ENCODE peak calls at places on chromosomes 11 and 22, in eight cellular contexts. One of them, this sample, is unnamed.
A peak's percentile ranks its signal among the peaks of the same experiment; 100 is the strongest.

GRCh38 chr11:20397281-20397680 is 9.8 kb downstream of the PRMT3 start:
- DNase-seq in DMS 273 treated with DMSO at 0.1 percent for 48 hours: peak; percentile 39
- DNase-seq in A549: peak; percentile 38
- DNase-seq in Daoy: peak; percentile 13
- DNase-seq in HT1080: peak; percentile 65
- DNase-seq in ureter: no peak
- DNase-seq in AG09309: peak; percentile 17
- DNase-seq in GM04504: peak; percentile 17
- DNase-seq in this sample: peak; percentile 33

GRCh38 chr22:31106651-31107205 is 640 bp downstream of the SELENOM start:
- DNase-seq in HT1080: no peak
- DNase-seq in A549: no peak
- DNase-seq in GM04504: peak; percentile 36
- DNase-seq in AG09309: no peak
- DNase-seq in Daoy: peak; percentile 2
- DNase-seq in ureter: no peak
- DNase-seq in DMS 273 treated with DMSO at 0.1 percent for 48 hours: no peak
- DNase-seq in this sample: no peak

GRCh38 chr11:12287374-12288211 is 89.8 kb upstream of the PARVA start:
- DNase-seq in HT1080: peak; percentile 97
- DNase-seq in AG09309: peak; percentile 91
- DNase-seq in ureter: peak; percentile 69
- DNase-seq in A549: peak; percentile 97
- DNase-seq in DMS 273 treated with DMSO at 0.1 percent for 48 hours: peak; percentile 58
- DNase-seq in Daoy: peak; percentile 96
- DNase-seq in GM04504: peak; percentile 94
- DNase-seq in this sample: no peak

GRCh38 chr22:25002241-25002985 is 49.9 kb downstream of the KIAA1671 start:
- DNase-seq in DMS 273 treated with DMSO at 0.1 percent for 48 hours: no peak
- DNase-seq in Daoy: no peak
- DNase-seq in GM04504: no peak
- DNase-seq in AG09309: no peak
- DNase-seq in A549: no peak
- DNase-seq in HT1080: peak; percentile 69
- DNase-seq in ureter: no peak
- DNase-seq in this sample: no peak

GRCh38 chr11:19714387-19715363 is 2.0 kb downstream of the NAV2 start:
- DNase-seq in HT1080: peak; percentile 58
- DNase-seq in GM04504: peak; percentile 24
- DNase-seq in DMS 273 treated with DMSO at 0.1 percent for 48 hours: no peak
- DNase-seq in Daoy: peak; percentile 78
- DNase-seq in A549: no peak
- DNase-seq in ureter: peak; percentile 61
- DNase-seq in AG09309: no peak
- DNase-seq in this sample: no peak

GRCh38 chr11:128506999-128507591 is 80.3 kb downstream of the ETS1 start:
- DNase-seq in ureter: peak; percentile 90
- DNase-seq in A549: peak; percentile 72
- DNase-seq in GM04504: peak; percentile 95
- DNase-seq in DMS 273 treated with DMSO at 0.1 percent for 48 hours: peak; percentile 24
- DNase-seq in HT1080: peak; percentile 95
- DNase-seq in AG09309: peak; percentile 95
- DNase-seq in Daoy: peak; percentile 92
- DNase-seq in this sample: no peak

GRCh38 chr11:102111787-102112653 is 1.8 kb downstream of the YAP1 start:
- DNase-seq in GM04504: peak; percentile 65
- DNase-seq in A549: peak; percentile 63
- DNase-seq in DMS 273 treated with DMSO at 0.1 percent for 48 hours: no peak
- DNase-seq in HT1080: peak; percentile 89
- DNase-seq in Daoy: peak; percentile 84
- DNase-seq in AG09309: peak; percentile 68
- DNase-seq in ureter: no peak
- DNase-seq in this sample: no peak

GRCh38 chr11:107576497-107577086 is 11.1 kb upstream of the ALKBH8 start:
- DNase-seq in GM04504: no peak
- DNase-seq in ureter: peak; percentile 50
- DNase-seq in AG09309: no peak
- DNase-seq in DMS 273 treated with DMSO at 0.1 percent for 48 hours: no peak
- DNase-seq in HT1080: peak; percentile 41
- DNase-seq in Daoy: peak; percentile 29
- DNase-seq in A549: peak; percentile 36
- DNase-seq in this sample: no peak

GRCh38 chr22:49237279-49237678 is 590.4 kb downstream of the BRD1 start:
- DNase-seq in A549: no peak
- DNase-seq in Daoy: no peak
- DNase-seq in AG09309: no peak
- DNase-seq in HT1080: no peak
- DNase-seq in ureter: no peak
- DNase-seq in DMS 273 treated with DMSO at 0.1 percent for 48 hours: no peak
- DNase-seq in GM04504: no peak
- DNase-seq in this sample: no peak

GRCh38 chr11:17275376-17276235 is 933 bp upstream of the NUCB2 start:
- DNase-seq in DMS 273 treated with DMSO at 0.1 percent for 48 hours: no peak
- DNase-seq in GM04504: no peak
- DNase-seq in Daoy: no peak
- DNase-seq in A549: no peak
- DNase-seq in AG09309: no peak
- DNase-seq in HT1080: no peak
- DNase-seq in ureter: no peak
- DNase-seq in this sample: no peak

GRCh38 chr11:126638663-126639062 is 283.2 kb downstream of the ST3GAL4 start:
- DNase-seq in Daoy: no peak
- DNase-seq in HT1080: no peak
- DNase-seq in AG09309: no peak
- DNase-seq in A549: no peak
- DNase-seq in GM04504: no peak
- DNase-seq in ureter: no peak
- DNase-seq in DMS 273 treated with DMSO at 0.1 percent for 48 hours: no peak
- DNase-seq in this sample: no peak

GRCh38 chr22:31682751-31683150 is 20.7 kb upstream of the PISD start:
- DNase-seq in Daoy: no peak
- DNase-seq in A549: no peak
- DNase-seq in DMS 273 treated with DMSO at 0.1 percent for 48 hours: no peak
- DNase-seq in GM04504: no peak
- DNase-seq in HT1080: no peak
- DNase-seq in AG09309: no peak
- DNase-seq in ureter: no peak
- DNase-seq in this sample: no peak

GRCh38 chr11:94283678-94284077 is 20.7 kb upstream of the IZUMO1R start:
- DNase-seq in AG09309: no peak
- DNase-seq in Daoy: no peak
- DNase-seq in GM04504: no peak
- DNase-seq in HT1080: no peak
- DNase-seq in ureter: no peak
- DNase-seq in DMS 273 treated with DMSO at 0.1 percent for 48 hours: no peak
- DNase-seq in A549: no peak
- DNase-seq in this sample: no peak

GRCh38 chr11:74838188-74838587 is 89.5 kb downstream of the RNF169 start:
- DNase-seq in AG09309: no peak
- DNase-seq in Daoy: no peak
- DNase-seq in GM04504: no peak
- DNase-seq in A549: no peak
- DNase-seq in HT1080: no peak
- DNase-seq in ureter: no peak
- DNase-seq in DMS 273 treated with DMSO at 0.1 percent for 48 hours: no peak
- DNase-seq in this sample: no peak

GRCh38 chr11:76629133-76629852 is 41.3 kb downstream of the LRRC32 start:
- DNase-seq in DMS 273 treated with DMSO at 0.1 percent for 48 hours: no peak
- DNase-seq in ureter: peak; percentile 60
- DNase-seq in AG09309: no peak
- DNase-seq in GM04504: no peak
- DNase-seq in HT1080: no peak
- DNase-seq in A549: no peak
- DNase-seq in Daoy: no peak
- DNase-seq in this sample: no peak

GRCh38 chr11:12581923-12582322 is 92.3 kb upstream of the TEAD1 start:
- DNase-seq in HT1080: peak; percentile 92
- DNase-seq in GM04504: peak; percentile 45
- DNase-seq in A549: peak; percentile 24
- DNase-seq in DMS 273 treated with DMSO at 0.1 percent for 48 hours: no peak
- DNase-seq in ureter: no peak
- DNase-seq in AG09309: peak; percentile 63
- DNase-seq in Daoy: peak; percentile 90
- DNase-seq in this sample: peak; percentile 8

GRCh38 chr11:4060182-4060923 is 34.2 kb upstream of the RRM1 start:
- DNase-seq in Daoy: no peak
- DNase-seq in DMS 273 treated with DMSO at 0.1 percent for 48 hours: no peak
- DNase-seq in GM04504: no peak
- DNase-seq in A549: no peak
- DNase-seq in HT1080: no peak
- DNase-seq in AG09309: no peak
- DNase-seq in ureter: no peak
- DNase-seq in this sample: no peak

GRCh38 chr22:48658246-48658645 is 1169.4 kb downstream of the BRD1 start:
- DNase-seq in A549: no peak
- DNase-seq in HT1080: no peak
- DNase-seq in GM04504: no peak
- DNase-seq in ureter: no peak
- DNase-seq in DMS 273 treated with DMSO at 0.1 percent for 48 hours: no peak
- DNase-seq in Daoy: no peak
- DNase-seq in AG09309: no peak
- DNase-seq in this sample: no peak

GRCh38 chr11:73272680-73273038 is 521 bp downstream of the P2RY6 start:
- DNase-seq in HT1080: no peak
- DNase-seq in Daoy: no peak
- DNase-seq in A549: no peak
- DNase-seq in AG09309: no peak
- DNase-seq in GM04504: no peak
- DNase-seq in DMS 273 treated with DMSO at 0.1 percent for 48 hours: no peak
- DNase-seq in ureter: no peak
- DNase-seq in this sample: no peak

GRCh38 chr11:63916837-63917684 is at the start of gene RCOR2:
- DNase-seq in DMS 273 treated with DMSO at 0.1 percent for 48 hours: peak; percentile 60
- DNase-seq in GM04504: peak; percentile 46
- DNase-seq in A549: peak; percentile 87
- DNase-seq in ureter: peak; percentile 77
- DNase-seq in HT1080: peak; percentile 47
- DNase-seq in AG09309: no peak
- DNase-seq in Daoy: peak; percentile 87
- DNase-seq in this sample: peak; percentile 51

GRCh38 chr22:41094036-41094435 is 1.6 kb downstream of the EP300 start:
- DNase-seq in HT1080: peak; percentile 21
- DNase-seq in AG09309: no peak
- DNase-seq in DMS 273 treated with DMSO at 0.1 percent for 48 hours: peak; percentile 10
- DNase-seq in A549: no peak
- DNase-seq in ureter: no peak
- DNase-seq in Daoy: peak; percentile 15
- DNase-seq in GM04504: peak; percentile 14
- DNase-seq in this sample: no peak

GRCh38 chr11:27672836-27673464 is 27.3 kb downstream of the BDNF start:
- DNase-seq in AG09309: no peak
- DNase-seq in GM04504: no peak
- DNase-seq in ureter: no peak
- DNase-seq in HT1080: no peak
- DNase-seq in Daoy: no peak
- DNase-seq in A549: no peak
- DNase-seq in DMS 273 treated with DMSO at 0.1 percent for 48 hours: no peak
- DNase-seq in this sample: peak; percentile 34

GRCh38 chr11:1302041-1302460 is 7.4 kb downstream of the TOLLIP start:
- DNase-seq in Daoy: no peak
- DNase-seq in GM04504: no peak
- DNase-seq in DMS 273 treated with DMSO at 0.1 percent for 48 hours: no peak
- DNase-seq in ureter: peak; percentile 43
- DNase-seq in HT1080: no peak
- DNase-seq in A549: no peak
- DNase-seq in AG09309: no peak
- DNase-seq in this sample: no peak

GRCh38 chr22:50217543-50218152 is 16.8 kb downstream of the SELENOO start:
- DNase-seq in ureter: no peak
- DNase-seq in A549: no peak
- DNase-seq in GM04504: no peak
- DNase-seq in DMS 273 treated with DMSO at 0.1 percent for 48 hours: no peak
- DNase-seq in Daoy: peak; percentile 3
- DNase-seq in HT1080: no peak
- DNase-seq in AG09309: no peak
- DNase-seq in this sample: no peak

GRCh38 chr11:96288915-96289314 is 54.1 kb downstream of the MAML2 start:
- DNase-seq in A549: no peak
- DNase-seq in HT1080: no peak
- DNase-seq in ureter: no peak
- DNase-seq in AG09309: no peak
- DNase-seq in GM04504: no peak
- DNase-seq in Daoy: no peak
- DNase-seq in DMS 273 treated with DMSO at 0.1 percent for 48 hours: no peak
- DNase-seq in this sample: no peak

GRCh38 chr11:30786392-30787120 is 200.4 kb upstream of the MPPED2 start:
- DNase-seq in AG09309: no peak
- DNase-seq in GM04504: peak; percentile 9
- DNase-seq in ureter: no peak
- DNase-seq in DMS 273 treated with DMSO at 0.1 percent for 48 hours: no peak
- DNase-seq in A549: no peak
- DNase-seq in HT1080: no peak
- DNase-seq in Daoy: peak; percentile 5
- DNase-seq in this sample: no peak

GRCh38 chr11:78188809-78189724 is at the start of gene USP35:
- DNase-seq in DMS 273 treated with DMSO at 0.1 percent for 48 hours: no peak
- DNase-seq in AG09309: no peak
- DNase-seq in ureter: no peak
- DNase-seq in A549: no peak
- DNase-seq in GM04504: no peak
- DNase-seq in Daoy: no peak
- DNase-seq in HT1080: no peak
- DNase-seq in this sample: no peak

GRCh38 chr11:36235750-36236149 is 53.5 kb downstream of the COMMD9 start:
- DNase-seq in ureter: no peak
- DNase-seq in DMS 273 treated with DMSO at 0.1 percent for 48 hours: no peak
- DNase-seq in A549: no peak
- DNase-seq in Daoy: no peak
- DNase-seq in GM04504: no peak
- DNase-seq in HT1080: peak; percentile 41
- DNase-seq in AG09309: no peak
- DNase-seq in this sample: no peak

GRCh38 chr11:95835768-95836488 is 45.6 kb downstream of the CEP57 start:
- DNase-seq in GM04504: peak; percentile 77
- DNase-seq in AG09309: peak; percentile 83
- DNase-seq in HT1080: peak; percentile 81
- DNase-seq in Daoy: peak; percentile 79
- DNase-seq in A549: peak; percentile 48
- DNase-seq in ureter: peak; percentile 69
- DNase-seq in DMS 273 treated with DMSO at 0.1 percent for 48 hours: peak; percentile 20
- DNase-seq in this sample: peak; percentile 45

GRCh38 chr11:48538991-48539390 is 50.4 kb downstream of the OR4A47 start:
- DNase-seq in GM04504: no peak
- DNase-seq in A549: no peak
- DNase-seq in DMS 273 treated with DMSO at 0.1 percent for 48 hours: no peak
- DNase-seq in HT1080: no peak
- DNase-seq in Daoy: no peak
- DNase-seq in ureter: no peak
- DNase-seq in AG09309: no peak
- DNase-seq in this sample: no peak

GRCh38 chr11:132318421-132319157 is 948.2 kb downstream of the NTM start:
- DNase-seq in Daoy: peak; percentile 62
- DNase-seq in AG09309: peak; percentile 18
- DNase-seq in HT1080: peak; percentile 90
- DNase-seq in DMS 273 treated with DMSO at 0.1 percent for 48 hours: no peak
- DNase-seq in A549: no peak
- DNase-seq in GM04504: peak; percentile 24
- DNase-seq in ureter: no peak
- DNase-seq in this sample: no peak

GRCh38 chr11:29125621-29126020 is 891.2 kb downstream of the KCNA4 start:
- DNase-seq in DMS 273 treated with DMSO at 0.1 percent for 48 hours: no peak
- DNase-seq in GM04504: no peak
- DNase-seq in HT1080: no peak
- DNase-seq in A549: no peak
- DNase-seq in ureter: no peak
- DNase-seq in Daoy: no peak
- DNase-seq in AG09309: no peak
- DNase-seq in this sample: no peak

GRCh38 chr11:11789735-11790369 is 51.9 kb upstream of the USP47 start:
- DNase-seq in ureter: no peak
- DNase-seq in DMS 273 treated with DMSO at 0.1 percent for 48 hours: no peak
- DNase-seq in GM04504: peak; percentile 8
- DNase-seq in A549: peak; percentile 41
- DNase-seq in HT1080: peak; percentile 18
- DNase-seq in AG09309: no peak
- DNase-seq in Daoy: peak; percentile 15
- DNase-seq in this sample: no peak

GRCh38 chr11:69153661-69154060 is 2.1 kb upstream of the SMIM38 start:
- DNase-seq in DMS 273 treated with DMSO at 0.1 percent for 48 hours: no peak
- DNase-seq in A549: no peak
- DNase-seq in HT1080: no peak
- DNase-seq in GM04504: no peak
- DNase-seq in ureter: no peak
- DNase-seq in Daoy: peak; percentile 70
- DNase-seq in AG09309: no peak
- DNase-seq in this sample: no peak

This sample was measured in NCI-H2107.